ENCODE peak calls at places on chromosomes 3 and 15, in five cellular contexts. One of them, this sample, is unnamed.

GRCh38 chr3:150783920-150784746 is 21.2 kb upstream of the SIAH2 start:
- DNase-seq in frontal cortex: no peak
- DNase-seq in stimulated activated naive CD8-positive, alpha-beta T cell treated with anti-CD3 and anti-CD28 coated beads, Interleukin-15, amount 100 ng/mL, for 72 hours: no peak
- DNase-seq in left lung: no peak
- DNase-seq in testis: no peak
- DNase-seq in this sample: no peak

GRCh38 chr3:73542127-73542526 is 82.6 kb downstream of the PDZRN3 start:
- DNase-seq in stimulated activated naive CD8-positive, alpha-beta T cell treated with anti-CD3 and anti-CD28 coated beads, Interleukin-15, amount 100 ng/mL, for 72 hours: no peak
- DNase-seq in testis: no peak
- DNase-seq in frontal cortex: no peak
- DNase-seq in left lung: no peak
- DNase-seq in this sample: no peak

GRCh38 chr3:127304121-127304744 is 16.4 kb upstream of the PRR20G start:
- DNase-seq in frontal cortex: no peak
- DNase-seq in testis: peak; percentile 64
- DNase-seq in stimulated activated naive CD8-positive, alpha-beta T cell treated with anti-CD3 and anti-CD28 coated beads, Interleukin-15, amount 100 ng/mL, for 72 hours: no peak
- DNase-seq in left lung: peak; percentile 90
- DNase-seq in this sample: no peak

GRCh38 chr15:70100495-70101331 is 3.0 kb upstream of the TLE3 start:
- DNase-seq in stimulated activated naive CD8-positive, alpha-beta T cell treated with anti-CD3 and anti-CD28 coated beads, Interleukin-15, amount 100 ng/mL, for 72 hours: peak; percentile 69
- DNase-seq in left lung: peak; percentile 93
- DNase-seq in testis: peak; percentile 67
- DNase-seq in frontal cortex: no peak
- DNase-seq in this sample: no peak

GRCh38 chr15:92109485-92109884 is 256.0 kb downstream of the SLCO3A1 start:
- DNase-seq in frontal cortex: no peak
- DNase-seq in testis: no peak
- DNase-seq in stimulated activated naive CD8-positive, alpha-beta T cell treated with anti-CD3 and anti-CD28 coated beads, Interleukin-15, amount 100 ng/mL, for 72 hours: no peak
- DNase-seq in left lung: no peak
- DNase-seq in this sample: no peak

GRCh38 chr3:121552379-121552778 is 6.6 kb upstream of the POLQ start:
- DNase-seq in testis: peak; percentile 50
- DNase-seq in left lung: no peak
- DNase-seq in frontal cortex: no peak
- DNase-seq in stimulated activated naive CD8-positive, alpha-beta T cell treated with anti-CD3 and anti-CD28 coated beads, Interleukin-15, amount 100 ng/mL, for 72 hours: no peak
- DNase-seq in this sample: no peak

GRCh38 chr3:169186596-169186995 is 476.9 kb downstream of the MECOM start:
- DNase-seq in left lung: no peak
- DNase-seq in testis: no peak
- DNase-seq in frontal cortex: no peak
- DNase-seq in stimulated activated naive CD8-positive, alpha-beta T cell treated with anti-CD3 and anti-CD28 coated beads, Interleukin-15, amount 100 ng/mL, for 72 hours: no peak
- DNase-seq in this sample: no peak

GRCh38 chr15:38736686-38737085 is 172.1 kb upstream of the RASGRP1 start:
- DNase-seq in frontal cortex: no peak
- DNase-seq in testis: no peak
- DNase-seq in left lung: no peak
- DNase-seq in stimulated activated naive CD8-positive, alpha-beta T cell treated with anti-CD3 and anti-CD28 coated beads, Interleukin-15, amount 100 ng/mL, for 72 hours: no peak
- DNase-seq in this sample: no peak

GRCh38 chr3:195319060-195319459 is 48.1 kb upstream of the XXYLT1 start:
- DNase-seq in stimulated activated naive CD8-positive, alpha-beta T cell treated with anti-CD3 and anti-CD28 coated beads, Interleukin-15, amount 100 ng/mL, for 72 hours: no peak
- DNase-seq in testis: no peak
- DNase-seq in frontal cortex: no peak
- DNase-seq in left lung: no peak
- DNase-seq in this sample: no peak

GRCh38 chr3:140597792-140598191 is 80.1 kb upstream of the TRIM42 start:
- DNase-seq in testis: peak; percentile 44
- DNase-seq in frontal cortex: no peak
- DNase-seq in left lung: no peak
- DNase-seq in stimulated activated naive CD8-positive, alpha-beta T cell treated with anti-CD3 and anti-CD28 coated beads, Interleukin-15, amount 100 ng/mL, for 72 hours: no peak
- DNase-seq in this sample: no peak

GRCh38 chr15:66956672-66957540 is 108.5 kb upstream of the SMAD3 start:
- DNase-seq in stimulated activated naive CD8-positive, alpha-beta T cell treated with anti-CD3 and anti-CD28 coated beads, Interleukin-15, amount 100 ng/mL, for 72 hours: no peak
- DNase-seq in frontal cortex: no peak
- DNase-seq in left lung: peak; percentile 27
- DNase-seq in testis: no peak
- DNase-seq in this sample: peak; percentile 87

GRCh38 chr3:154979327-154979726 is 100.8 kb upstream of the MME start:
- DNase-seq in frontal cortex: no peak
- DNase-seq in stimulated activated naive CD8-positive, alpha-beta T cell treated with anti-CD3 and anti-CD28 coated beads, Interleukin-15, amount 100 ng/mL, for 72 hours: no peak
- DNase-seq in left lung: no peak
- DNase-seq in testis: no peak
- DNase-seq in this sample: no peak

GRCh38 chr15:80801891-80802680 is 22.9 kb downstream of the CEMIP start:
- DNase-seq in left lung: no peak
- DNase-seq in testis: no peak
- DNase-seq in frontal cortex: no peak
- DNase-seq in stimulated activated naive CD8-positive, alpha-beta T cell treated with anti-CD3 and anti-CD28 coated beads, Interleukin-15, amount 100 ng/mL, for 72 hours: no peak
- DNase-seq in this sample: no peak

GRCh38 chr3:186109897-186110803 is 1.3 kb upstream of the ETV5 start:
- DNase-seq in frontal cortex: no peak
- DNase-seq in stimulated activated naive CD8-positive, alpha-beta T cell treated with anti-CD3 and anti-CD28 coated beads, Interleukin-15, amount 100 ng/mL, for 72 hours: peak; percentile 10
- DNase-seq in testis: peak; percentile 39
- DNase-seq in left lung: peak; percentile 78
- DNase-seq in this sample: no peak

This sample was measured in mesenteric fat pad.